ENCODE peak calls at places on chromosomes 13 and 19, in ten cellular contexts. O, Z, P, A, I, T, W, E, V and G are unnamed samples.

GRCh38 chr13:77422724-77423123 is 95.8 kb upstream of the MYCBP2 start:
- DNase-seq in O (no peak), Z (no peak), P (no peak), A (no peak), I (no peak), T (no peak), W (no peak), E (peak), V (no peak), G (no peak)

GRCh38 chr13:42377640-42378382 is 105.9 kb downstream of the AKAP11 start:
- DNase-seq in O (no peak), Z (no peak), P (no peak), A (no peak), I (no peak), T (no peak), W (no peak), E (no peak), V (peak), G (peak)

GRCh38 chr13:93227906-93228801 is 1.5 kb downstream of the GPC6 start:
- DNase-seq in O (peak), Z (no peak), P (peak), A (peak), I (no peak), T (no peak), W (peak), E (no peak), V (peak), G (no peak)

GRCh38 chr13:93217701-93218100 is 8.9 kb upstream of the GPC6 start:
- DNase-seq in O (no peak), Z (no peak), P (no peak), A (no peak), I (no peak), T (peak), W (no peak), E (no peak), V (no peak), G (no peak)

GRCh38 chr19:51168571-51169282 is 26.6 kb downstream of the SIGLEC7 start:
- DNase-seq in O (no peak), Z (no peak), P (no peak), A (no peak), I (no peak), T (no peak), W (no peak), E (no peak), V (no peak), G (no peak)

GRCh38 chr13:29540799-29541198 is 54.7 kb downstream of the SLC7A1 start:
- DNase-seq in O (no peak), Z (no peak), P (no peak), A (no peak), I (no peak), T (no peak), W (no peak), E (no peak), V (no peak), G (no peak)

GRCh38 chr19:46320559-46320958 is 23.7 kb downstream of the HIF3A start:
- DNase-seq in O (no peak), Z (no peak), P (no peak), A (no peak), I (no peak), T (no peak), W (no peak), E (no peak), V (no peak), G (no peak)

GRCh38 chr19:18023596-18024212 is 15.7 kb downstream of the ARRDC2 start:
- DNase-seq in O (peak), Z (no peak), P (no peak), A (no peak), I (peak), T (no peak), W (peak), E (no peak), V (peak), G (no peak)

GRCh38 chr13:77696006-77696862 is 1.3 kb upstream of the SLAIN1 start:
- DNase-seq in O (no peak), Z (no peak), P (no peak), A (no peak), I (peak), T (no peak), W (no peak), E (no peak), V (no peak), G (no peak)

GRCh38 chr13:105441406-105441805 is 1094.1 kb downstream of the EFNB2 start:
- DNase-seq in O (no peak), Z (no peak), P (no peak), A (no peak), I (no peak), T (no peak), W (no peak), E (no peak), V (no peak), G (no peak)

GRCh38 chr19:20247016-20247683 is 80.1 kb downstream of the ZNF486 start:
- DNase-seq in O (peak), Z (no peak), P (no peak), A (no peak), I (peak), T (no peak), W (no peak), E (no peak), V (peak), G (no peak)

GRCh38 chr19:16542894-16543498 is 759 bp upstream of the CHERP start:
- DNase-seq in O (no peak), Z (no peak), P (no peak), A (no peak), I (no peak), T (no peak), W (no peak), E (no peak), V (peak), G (no peak)

GRCh38 chr13:97539651-97540230 is 105.8 kb downstream of the RAP2A start:
- DNase-seq in O (no peak), Z (no peak), P (no peak), A (no peak), I (no peak), T (peak), W (no peak), E (no peak), V (no peak), G (no peak)

GRCh38 chr19:13978306-13978705 is 26.0 kb downstream of the DCAF15 start:
- DNase-seq in O (peak), Z (no peak), P (peak), A (no peak), I (peak), T (peak), W (peak), E (no peak), V (peak), G (no peak)

GRCh38 chr19:535017-535835 is 3.7 kb downstream of the CDC34 start:
- DNase-seq in O (no peak), Z (no peak), P (no peak), A (no peak), I (no peak), T (no peak), W (peak), E (peak), V (no peak), G (no peak)

GRCh38 chr13:79271616-79272015 is 134.4 kb downstream of the RBM26 start:
- DNase-seq in O (no peak), Z (no peak), P (no peak), A (no peak), I (no peak), T (no peak), W (no peak), E (no peak), V (no peak), G (no peak)

GRCh38 chr19:37874784-37875183 is 31.6 kb downstream of the WDR87 start:
- DNase-seq in O (no peak), Z (no peak), P (no peak), A (no peak), I (no peak), T (no peak), W (no peak), E (no peak), V (no peak), G (no peak)

GRCh38 chr19:9958451-9958850 is 22.1 kb upstream of the OLFM2 start:
- DNase-seq in O (no peak), Z (no peak), P (no peak), A (peak), I (no peak), T (no peak), W (no peak), E (no peak), V (no peak), G (no peak)

GRCh38 chr19:58374200-58374599 is 6.6 kb downstream of the ZNF837 start:
- DNase-seq in O (no peak), Z (no peak), P (no peak), A (no peak), I (no peak), T (no peak), W (no peak), E (no peak), V (no peak), G (no peak)

GRCh38 chr19:11887618-11888531 is at the start of gene ZNF69:
- DNase-seq in O (peak), Z (peak), P (peak), A (no peak), I (peak), T (no peak), W (peak), E (peak), V (peak), G (peak)

GRCh38 chr19:1474011-1474764 is 4.8 kb downstream of the C19orf25 start:
- DNase-seq in O (no peak), Z (no peak), P (no peak), A (no peak), I (no peak), T (no peak), W (no peak), E (no peak), V (no peak), G (no peak)

GRCh38 chr13:44801990-44802389 is 187.3 kb downstream of the NUFIP1 start:
- DNase-seq in O (no peak), Z (no peak), P (no peak), A (peak), I (no peak), T (peak), W (peak), E (peak), V (no peak), G (no peak)

GRCh38 chr19:39067104-39067503 is 17.1 kb upstream of the ACP7 start:
- DNase-seq in O (no peak), Z (no peak), P (no peak), A (no peak), I (no peak), T (no peak), W (no peak), E (no peak), V (no peak), G (no peak)

GRCh38 chr13:72853000-72853399 is 71.1 kb downstream of the PIBF1 start:
- DNase-seq in O (no peak), Z (no peak), P (no peak), A (no peak), I (no peak), T (no peak), W (no peak), E (no peak), V (no peak), G (no peak)

GRCh38 chr13:54433511-54434206 is 1405.0 kb downstream of the OLFM4 start:
- DNase-seq in O (no peak), Z (no peak), P (no peak), A (no peak), I (no peak), T (no peak), W (no peak), E (no peak), V (no peak), G (no peak)

GRCh38 chr19:48445256-48445605 is 552 bp upstream of the GRWD1 start:
- DNase-seq in O (no peak), Z (no peak), P (no peak), A (peak), I (no peak), T (peak), W (no peak), E (peak), V (peak), G (no peak)

GRCh38 chr13:27667946-27668345 is 46.3 kb downstream of the POLR1D start:
- DNase-seq in O (no peak), Z (no peak), P (no peak), A (no peak), I (no peak), T (no peak), W (no peak), E (no peak), V (no peak), G (no peak)

GRCh38 chr13:71864094-71864980 is 2.7 kb downstream of the DACH1 start:
- DNase-seq in O (peak), Z (no peak), P (peak), A (no peak), I (no peak), T (no peak), W (peak), E (peak), V (peak), G (no peak)

GRCh38 chr19:39403331-39404312 is 3.0 kb upstream of the ZFP36 start:
- DNase-seq in O (peak), Z (peak), P (peak), A (peak), I (peak), T (peak), W (peak), E (peak), V (peak), G (peak)

GRCh38 chr13:62879071-62879470 is 1463.4 kb upstream of the PCDH20 start:
- DNase-seq in O (no peak), Z (no peak), P (no peak), A (no peak), I (no peak), T (no peak), W (no peak), E (no peak), V (no peak), G (no peak)

GRCh38 chr19:55256562-55257460 is 2.0 kb downstream of the PPP6R1 start:
- DNase-seq in O (no peak), Z (no peak), P (no peak), A (no peak), I (no peak), T (no peak), W (no peak), E (no peak), V (peak), G (no peak)

GRCh38 chr13:95185851-95186250 is 115.4 kb downstream of the ABCC4 start:
- DNase-seq in O (no peak), Z (no peak), P (no peak), A (no peak), I (peak), T (no peak), W (no peak), E (no peak), V (peak), G (peak)